ENCODE peak calls at places on chromosomes 1 and 21, in seven cellular contexts. One of them, this sample, is unnamed.

GRCh38 chr1:108742268-108742667 is 4.2 kb upstream of the STXBP3 start:
- DNase-seq in CD4-positive, CD25-positive, alpha-beta regulatory T cell: no peak
- DNase-seq in left ventricle myocardium inferior: no peak
- DNase-seq in right cardiac atrium: no peak
- DNase-seq in neuronal stem cell: no peak
- DNase-seq in aorta: no peak
- DNase-seq in CD8-positive, alpha-beta T cell: no peak
- DNase-seq in this sample: no peak

GRCh38 chr1:27795601-27796000 is 22.6 kb downstream of the STX12 start:
- DNase-seq in CD4-positive, CD25-positive, alpha-beta regulatory T cell: no peak
- DNase-seq in neuronal stem cell: no peak
- DNase-seq in left ventricle myocardium inferior: no peak
- DNase-seq in aorta: no peak
- DNase-seq in right cardiac atrium: no peak
- DNase-seq in CD8-positive, alpha-beta T cell: no peak
- DNase-seq in this sample: no peak

GRCh38 chr1:2258996-2259395 is 30.9 kb downstream of the SKI start:
- DNase-seq in CD4-positive, CD25-positive, alpha-beta regulatory T cell: peak
- DNase-seq in right cardiac atrium: no peak
- DNase-seq in left ventricle myocardium inferior: no peak
- DNase-seq in aorta: no peak
- DNase-seq in CD8-positive, alpha-beta T cell: peak
- DNase-seq in neuronal stem cell: no peak
- DNase-seq in this sample: no peak

GRCh38 chr21:26686278-26686677 is 113.2 kb upstream of the CYYR1 start:
- DNase-seq in neuronal stem cell: no peak
- DNase-seq in aorta: no peak
- DNase-seq in CD4-positive, CD25-positive, alpha-beta regulatory T cell: peak
- DNase-seq in left ventricle myocardium inferior: no peak
- DNase-seq in CD8-positive, alpha-beta T cell: peak
- DNase-seq in right cardiac atrium: no peak
- DNase-seq in this sample: peak

GRCh38 chr1:201511925-201512539 is 5.1 kb upstream of the CSRP1 start:
- DNase-seq in CD4-positive, CD25-positive, alpha-beta regulatory T cell: no peak
- DNase-seq in neuronal stem cell: no peak
- DNase-seq in aorta: peak
- DNase-seq in CD8-positive, alpha-beta T cell: no peak
- DNase-seq in right cardiac atrium: peak
- DNase-seq in left ventricle myocardium inferior: peak
- DNase-seq in this sample: peak

GRCh38 chr1:212062832-212063438 is 27.4 kb downstream of the DTL start:
- DNase-seq in neuronal stem cell: peak
- DNase-seq in right cardiac atrium: no peak
- DNase-seq in CD8-positive, alpha-beta T cell: no peak
- DNase-seq in left ventricle myocardium inferior: no peak
- DNase-seq in CD4-positive, CD25-positive, alpha-beta regulatory T cell: peak
- DNase-seq in aorta: no peak
- DNase-seq in this sample: peak

GRCh38 chr1:206776239-206776638 is 3.9 kb upstream of the IL10 start:
- DNase-seq in CD8-positive, alpha-beta T cell: no peak
- DNase-seq in right cardiac atrium: no peak
- DNase-seq in CD4-positive, CD25-positive, alpha-beta regulatory T cell: no peak
- DNase-seq in aorta: no peak
- DNase-seq in left ventricle myocardium inferior: no peak
- DNase-seq in neuronal stem cell: no peak
- DNase-seq in this sample: no peak

GRCh38 chr1:218592688-218593087 is 247.6 kb downstream of the TGFB2 start:
- DNase-seq in CD8-positive, alpha-beta T cell: no peak
- DNase-seq in left ventricle myocardium inferior: no peak
- DNase-seq in aorta: no peak
- DNase-seq in right cardiac atrium: no peak
- DNase-seq in neuronal stem cell: no peak
- DNase-seq in CD4-positive, CD25-positive, alpha-beta regulatory T cell: no peak
- DNase-seq in this sample: no peak

GRCh38 chr1:32969556-32969955 is 4.9 kb upstream of the RNF19B start:
- DNase-seq in left ventricle myocardium inferior: no peak
- DNase-seq in neuronal stem cell: no peak
- DNase-seq in CD8-positive, alpha-beta T cell: no peak
- DNase-seq in aorta: no peak
- DNase-seq in right cardiac atrium: no peak
- DNase-seq in CD4-positive, CD25-positive, alpha-beta regulatory T cell: no peak
- DNase-seq in this sample: peak

GRCh38 chr21:32088471-32088870 is 190.4 kb downstream of the MIS18A start:
- DNase-seq in CD4-positive, CD25-positive, alpha-beta regulatory T cell: no peak
- DNase-seq in neuronal stem cell: no peak
- DNase-seq in left ventricle myocardium inferior: no peak
- DNase-seq in aorta: no peak
- DNase-seq in right cardiac atrium: no peak
- DNase-seq in CD8-positive, alpha-beta T cell: no peak
- DNase-seq in this sample: no peak

GRCh38 chr21:36861595-36861883 is 104.9 kb downstream of the HLCS start:
- DNase-seq in right cardiac atrium: no peak
- DNase-seq in left ventricle myocardium inferior: no peak
- DNase-seq in neuronal stem cell: no peak
- DNase-seq in aorta: no peak
- DNase-seq in CD8-positive, alpha-beta T cell: no peak
- DNase-seq in CD4-positive, CD25-positive, alpha-beta regulatory T cell: no peak
- DNase-seq in this sample: no peak

GRCh38 chr1:206890690-206891089 is 6.6 kb upstream of the IL24 start:
- DNase-seq in CD4-positive, CD25-positive, alpha-beta regulatory T cell: no peak
- DNase-seq in left ventricle myocardium inferior: no peak
- DNase-seq in neuronal stem cell: no peak
- DNase-seq in CD8-positive, alpha-beta T cell: no peak
- DNase-seq in right cardiac atrium: peak
- DNase-seq in aorta: peak
- DNase-seq in this sample: no peak

GRCh38 chr1:19374402-19374801 is 62.3 kb downstream of the SLC66A1 start:
- DNase-seq in neuronal stem cell: no peak
- DNase-seq in left ventricle myocardium inferior: no peak
- DNase-seq in CD8-positive, alpha-beta T cell: no peak
- DNase-seq in CD4-positive, CD25-positive, alpha-beta regulatory T cell: peak
- DNase-seq in aorta: no peak
- DNase-seq in right cardiac atrium: no peak
- DNase-seq in this sample: no peak

GRCh38 chr1:70143052-70143659 is 62.2 kb downstream of the LRRC40 start:
- DNase-seq in left ventricle myocardium inferior: no peak
- DNase-seq in CD4-positive, CD25-positive, alpha-beta regulatory T cell: no peak
- DNase-seq in aorta: no peak
- DNase-seq in right cardiac atrium: no peak
- DNase-seq in CD8-positive, alpha-beta T cell: no peak
- DNase-seq in neuronal stem cell: no peak
- DNase-seq in this sample: no peak

GRCh38 chr1:154208677-154209390 is 2.7 kb upstream of the CFAP141 start:
- DNase-seq in neuronal stem cell: no peak
- DNase-seq in CD4-positive, CD25-positive, alpha-beta regulatory T cell: no peak
- DNase-seq in right cardiac atrium: no peak
- DNase-seq in left ventricle myocardium inferior: no peak
- DNase-seq in CD8-positive, alpha-beta T cell: no peak
- DNase-seq in aorta: no peak
- DNase-seq in this sample: peak

GRCh38 chr1:234606731-234607090 is 3.3 kb downstream of the IRF2BP2 start:
- DNase-seq in left ventricle myocardium inferior: no peak
- DNase-seq in CD4-positive, CD25-positive, alpha-beta regulatory T cell: peak
- DNase-seq in aorta: no peak
- DNase-seq in CD8-positive, alpha-beta T cell: no peak
- DNase-seq in neuronal stem cell: no peak
- DNase-seq in right cardiac atrium: no peak
- DNase-seq in this sample: no peak

GRCh38 chr1:175600721-175601440 is 142.5 kb downstream of the TNR start:
- DNase-seq in right cardiac atrium: no peak
- DNase-seq in CD8-positive, alpha-beta T cell: no peak
- DNase-seq in neuronal stem cell: no peak
- DNase-seq in left ventricle myocardium inferior: no peak
- DNase-seq in aorta: no peak
- DNase-seq in CD4-positive, CD25-positive, alpha-beta regulatory T cell: no peak
- DNase-seq in this sample: peak

GRCh38 chr1:42931108-42931539 is 27.5 kb downstream of the SLC2A1 start:
- DNase-seq in neuronal stem cell: peak
- DNase-seq in left ventricle myocardium inferior: no peak
- DNase-seq in CD8-positive, alpha-beta T cell: peak
- DNase-seq in right cardiac atrium: no peak
- DNase-seq in CD4-positive, CD25-positive, alpha-beta regulatory T cell: peak
- DNase-seq in aorta: no peak
- DNase-seq in this sample: peak

GRCh38 chr21:42364304-42364865 is 1.9 kb downstream of the TFF1 start:
- DNase-seq in neuronal stem cell: no peak
- DNase-seq in left ventricle myocardium inferior: no peak
- DNase-seq in aorta: no peak
- DNase-seq in right cardiac atrium: no peak
- DNase-seq in CD8-positive, alpha-beta T cell: no peak
- DNase-seq in CD4-positive, CD25-positive, alpha-beta regulatory T cell: no peak
- DNase-seq in this sample: peak

GRCh38 chr1:6484826-6485139 is 6.7 kb downstream of the PLEKHG5 start:
- DNase-seq in neuronal stem cell: no peak
- DNase-seq in left ventricle myocardium inferior: no peak
- DNase-seq in right cardiac atrium: no peak
- DNase-seq in CD8-positive, alpha-beta T cell: no peak
- DNase-seq in aorta: no peak
- DNase-seq in CD4-positive, CD25-positive, alpha-beta regulatory T cell: no peak
- DNase-seq in this sample: no peak

GRCh38 chr1:6487804-6488484 is 3.5 kb downstream of the PLEKHG5 start:
- DNase-seq in CD8-positive, alpha-beta T cell: no peak
- DNase-seq in right cardiac atrium: no peak
- DNase-seq in CD4-positive, CD25-positive, alpha-beta regulatory T cell: no peak
- DNase-seq in left ventricle myocardium inferior: no peak
- DNase-seq in aorta: no peak
- DNase-seq in neuronal stem cell: no peak
- DNase-seq in this sample: no peak

GRCh38 chr1:6485140-6485936 is 6.1 kb downstream of the PLEKHG5 start:
- DNase-seq in right cardiac atrium: no peak
- DNase-seq in CD8-positive, alpha-beta T cell: no peak
- DNase-seq in neuronal stem cell: no peak
- DNase-seq in left ventricle myocardium inferior: no peak
- DNase-seq in CD4-positive, CD25-positive, alpha-beta regulatory T cell: no peak
- DNase-seq in aorta: no peak
- DNase-seq in this sample: no peak

GRCh38 chr1:6486433-6487011 is 4.9 kb downstream of the PLEKHG5 start:
- DNase-seq in aorta: peak
- DNase-seq in neuronal stem cell: peak
- DNase-seq in right cardiac atrium: peak
- DNase-seq in left ventricle myocardium inferior: peak
- DNase-seq in CD4-positive, CD25-positive, alpha-beta regulatory T cell: peak
- DNase-seq in CD8-positive, alpha-beta T cell: peak
- DNase-seq in this sample: peak

DNA sequence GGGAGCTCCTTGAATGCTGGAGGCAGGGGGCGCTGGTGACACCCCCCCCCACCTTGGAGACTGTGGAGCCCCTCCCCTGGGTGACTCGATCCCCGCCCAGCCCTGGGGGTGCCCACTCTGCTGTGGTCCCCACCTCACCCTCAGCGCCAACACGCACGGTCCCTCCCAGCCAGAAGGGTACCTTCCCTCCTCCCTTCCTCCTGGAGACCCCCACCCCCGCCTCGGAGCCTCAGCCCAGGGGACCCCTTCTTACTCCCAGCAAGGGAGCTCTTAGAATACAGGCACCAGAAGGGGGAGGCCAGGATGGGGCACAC is 5.6 kb downstream of the PLEKHG5 start:
- DNase-seq in CD4-positive, CD25-positive, alpha-beta regulatory T cell: no peak
- DNase-seq in CD8-positive, alpha-beta T cell: no peak
- DNase-seq in left ventricle myocardium inferior: no peak
- DNase-seq in neuronal stem cell: no peak
- DNase-seq in aorta: no peak
- DNase-seq in right cardiac atrium: no peak
- DNase-seq in this sample: no peak
- H3K4me3 ChIP-seq in CD4-positive, CD25-positive, alpha-beta regulatory T cell: no peak
- H3K4me3 ChIP-seq in CD8-positive, alpha-beta T cell: no peak
- H3K4me3 ChIP-seq in left ventricle myocardium inferior: peak
- H3K4me3 ChIP-seq in neuronal stem cell: peak
- H3K4me3 ChIP-seq in aorta: no peak
- H3K4me3 ChIP-seq in right cardiac atrium: peak
- H3K4me3 ChIP-seq in this sample: no peak

GRCh38 chr1:24540051-24540905 is 15.6 kb upstream of the NCMAP start:
- DNase-seq in left ventricle myocardium inferior: no peak
- DNase-seq in CD4-positive, CD25-positive, alpha-beta regulatory T cell: peak
- DNase-seq in CD8-positive, alpha-beta T cell: no peak
- DNase-seq in right cardiac atrium: no peak
- DNase-seq in aorta: no peak
- DNase-seq in neuronal stem cell: no peak
- DNase-seq in this sample: no peak
- H3K4me3 ChIP-seq in left ventricle myocardium inferior: no peak
- H3K4me3 ChIP-seq in CD4-positive, CD25-positive, alpha-beta regulatory T cell: peak
- H3K4me3 ChIP-seq in CD8-positive, alpha-beta T cell: no peak
- H3K4me3 ChIP-seq in right cardiac atrium: no peak
- H3K4me3 ChIP-seq in aorta: no peak
- H3K4me3 ChIP-seq in neuronal stem cell: no peak
- H3K4me3 ChIP-seq in this sample: no peak

GRCh38 chr1:20730690-20731056 is 1.8 kb downstream of the SH2D5 start:
- DNase-seq in aorta: no peak
- DNase-seq in neuronal stem cell: no peak
- DNase-seq in right cardiac atrium: no peak
- DNase-seq in CD8-positive, alpha-beta T cell: no peak
- DNase-seq in left ventricle myocardium inferior: no peak
- DNase-seq in CD4-positive, CD25-positive, alpha-beta regulatory T cell: no peak
- DNase-seq in this sample: no peak
- H3K4me3 ChIP-seq in aorta: no peak
- H3K4me3 ChIP-seq in neuronal stem cell: peak
- H3K4me3 ChIP-seq in right cardiac atrium: no peak
- H3K4me3 ChIP-seq in CD8-positive, alpha-beta T cell: no peak
- H3K4me3 ChIP-seq in left ventricle myocardium inferior: no peak
- H3K4me3 ChIP-seq in CD4-positive, CD25-positive, alpha-beta regulatory T cell: no peak
- H3K4me3 ChIP-seq in this sample: no peak

GRCh38 chr1:10271090-10271489 is 60.7 kb downstream of the KIF1B start:
- DNase-seq in CD8-positive, alpha-beta T cell: no peak
- DNase-seq in CD4-positive, CD25-positive, alpha-beta regulatory T cell: no peak
- DNase-seq in right cardiac atrium: no peak
- DNase-seq in aorta: no peak
- DNase-seq in left ventricle myocardium inferior: no peak
- DNase-seq in neuronal stem cell: no peak
- DNase-seq in this sample: no peak

GRCh38 chr1:10272274-10272673 is 61.9 kb downstream of the KIF1B start:
- DNase-seq in neuronal stem cell: no peak
- DNase-seq in right cardiac atrium: no peak
- DNase-seq in left ventricle myocardium inferior: no peak
- DNase-seq in CD4-positive, CD25-positive, alpha-beta regulatory T cell: no peak
- DNase-seq in aorta: no peak
- DNase-seq in CD8-positive, alpha-beta T cell: no peak
- DNase-seq in this sample: no peak

GRCh38 chr1:10267946-10268345 is 57.6 kb downstream of the KIF1B start:
- DNase-seq in neuronal stem cell: no peak
- DNase-seq in CD8-positive, alpha-beta T cell: no peak
- DNase-seq in CD4-positive, CD25-positive, alpha-beta regulatory T cell: no peak
- DNase-seq in left ventricle myocardium inferior: no peak
- DNase-seq in aorta: no peak
- DNase-seq in right cardiac atrium: no peak
- DNase-seq in this sample: no peak

GRCh38 chr1:10267319-10267718 is 56.9 kb downstream of the KIF1B start:
- DNase-seq in CD8-positive, alpha-beta T cell: no peak
- DNase-seq in aorta: no peak
- DNase-seq in neuronal stem cell: no peak
- DNase-seq in CD4-positive, CD25-positive, alpha-beta regulatory T cell: no peak
- DNase-seq in right cardiac atrium: peak
- DNase-seq in left ventricle myocardium inferior: no peak
- DNase-seq in this sample: no peak

GRCh38 chr1:10271869-10272268 is 61.5 kb downstream of the KIF1B start:
- DNase-seq in left ventricle myocardium inferior: no peak
- DNase-seq in aorta: no peak
- DNase-seq in CD4-positive, CD25-positive, alpha-beta regulatory T cell: no peak
- DNase-seq in neuronal stem cell: no peak
- DNase-seq in right cardiac atrium: no peak
- DNase-seq in CD8-positive, alpha-beta T cell: no peak
- DNase-seq in this sample: no peak
- H3K4me3 ChIP-seq in left ventricle myocardium inferior: no peak
- H3K4me3 ChIP-seq in aorta: no peak
- H3K4me3 ChIP-seq in CD4-positive, CD25-positive, alpha-beta regulatory T cell: no peak
- H3K4me3 ChIP-seq in neuronal stem cell: no peak
- H3K4me3 ChIP-seq in right cardiac atrium: no peak
- H3K4me3 ChIP-seq in CD8-positive, alpha-beta T cell: no peak
- H3K4me3 ChIP-seq in this sample: no peak

GRCh38 chr1:230307213-230307612 is 118.9 kb downstream of the PGBD5 start:
- DNase-seq in left ventricle myocardium inferior: no peak
- DNase-seq in CD4-positive, CD25-positive, alpha-beta regulatory T cell: no peak
- DNase-seq in aorta: no peak
- DNase-seq in neuronal stem cell: no peak
- DNase-seq in right cardiac atrium: no peak
- DNase-seq in CD8-positive, alpha-beta T cell: no peak
- DNase-seq in this sample: no peak
- H3K4me3 ChIP-seq in left ventricle myocardium inferior: no peak
- H3K4me3 ChIP-seq in CD4-positive, CD25-positive, alpha-beta regulatory T cell: no peak
- H3K4me3 ChIP-seq in aorta: no peak
- H3K4me3 ChIP-seq in neuronal stem cell: no peak
- H3K4me3 ChIP-seq in right cardiac atrium: no peak
- H3K4me3 ChIP-seq in CD8-positive, alpha-beta T cell: no peak
- H3K4me3 ChIP-seq in this sample: no peak